ENCODE peak calls at places on chromosomes 16 and 17, in six cellular contexts. I is lower leg skin, H is RWPE1, B is GM23338, E is pancreas, X is gastrocnemius medialis. F is an unnamed sample.

GRCh38 chr17:81322271-81323082 is 27.4 kb upstream of the SLC38A10 start:
- DNase-seq in I (no peak), H (no peak), B (peak; percentile 69), E (no peak), X (no peak), F (no peak)

GRCh38 chr16:14181371-14182050 is 110.4 kb downstream of the MRTFB start:
- DNase-seq in I (no peak), H (peak; percentile 67), B (no peak), E (no peak), X (no peak), F (no peak)

GRCh38 chr17:31549121-31549524 is 157.6 kb downstream of the RAB11FIP4 start:
- DNase-seq in I (no peak), H (peak; percentile 20), B (no peak), E (no peak), X (no peak), F (no peak)

GRCh38 chr16:79316004-79316458 is 284.5 kb downstream of the MAF start:
- DNase-seq in I (no peak), H (no peak), B (no peak), E (no peak), X (no peak), F (no peak)

GRCh38 chr16:30651124-30652004 is 604 bp downstream of the PRR14 start:
- DNase-seq in I (peak; percentile 94), H (peak; percentile 40), B (peak; percentile 72), E (peak; percentile 87), X (peak; percentile 36), F (peak; percentile 61)

GRCh38 chr16:8677481-8677880 is 3.1 kb downstream of the ABAT start:
- DNase-seq in I (no peak), H (peak; percentile 70), B (no peak), E (no peak), X (no peak), F (no peak)

GRCh38 chr17:66948061-66948750 is 16.3 kb upstream of the CACNG4 start:
- DNase-seq in I (no peak), H (no peak), B (no peak), E (peak; percentile 31), X (no peak), F (no peak)

GRCh38 chr17:17237026-17237799 is at the start of gene FLCN:
- DNase-seq in I (peak; percentile 99), H (peak; percentile 94), B (peak; percentile 84), E (peak; percentile 90), X (peak; percentile 80), F (peak; percentile 81)

GRCh38 chr16:15404792-15405191 is 9.2 kb downstream of the MPV17L start:
- DNase-seq in I (peak; percentile 82), H (no peak), B (no peak), E (no peak), X (peak; percentile 92), F (no peak)

GRCh38 chr17:68456529-68457167 is 648 bp downstream of the WIPI1 start:
- DNase-seq in I (peak; percentile 95), H (peak; percentile 64), B (peak; percentile 93), E (peak; percentile 73), X (peak; percentile 89), F (peak; percentile 64)

GRCh38 chr16:30084096-30084815 is 7.5 kb downstream of the TBX6 start:
- DNase-seq in I (no peak), H (no peak), B (no peak), E (peak; percentile 28), X (no peak), F (no peak)

GRCh38 chr16:78396046-78396445 is 296.6 kb downstream of the WWOX start:
- DNase-seq in I (no peak), H (no peak), B (peak; percentile 60), E (no peak), X (no peak), F (no peak)

GRCh38 chr16:4372578-4373355 is 1.1 kb downstream of the VASN start:
- DNase-seq in I (no peak), H (peak; percentile 48), B (no peak), E (peak; percentile 53), X (no peak), F (no peak)

GRCh38 chr17:48470388-48471034 is 40.5 kb upstream of the SKAP1 start:
- DNase-seq in I (no peak), H (no peak), B (peak; percentile 55), E (no peak), X (no peak), F (no peak)

GRCh38 chr17:69869667-69870066 is 205.4 kb upstream of the KCNJ16 start:
- DNase-seq in I (no peak), H (no peak), B (no peak), E (no peak), X (no peak), F (no peak)

GRCh38 chr16:55056585-55057520 is 126.2 kb downstream of the IRX5 start:
- DNase-seq in I (peak; percentile 81), H (no peak), B (peak; percentile 95), E (no peak), X (no peak), F (peak; percentile 79)

GRCh38 chr16:3578610-3579551 is 1.7 kb upstream of the NLRC3 start:
- DNase-seq in I (no peak), H (peak; percentile 36), B (peak; percentile 39), E (no peak), X (no peak), F (no peak)

GRCh38 chr16:57988929-57989328 is 11.5 kb downstream of the ZNF319 start:
- DNase-seq in I (no peak), H (peak; percentile 36), B (no peak), E (peak; percentile 56), X (no peak), F (no peak)

GRCh38 chr17:31559647-31560501 is 168.4 kb downstream of the RAB11FIP4 start:
- DNase-seq in I (no peak), H (peak; percentile 47), B (peak; percentile 49), E (peak; percentile 67), X (no peak), F (peak; percentile 32)

GRCh38 chr16:81997738-81998137 is 13.5 kb downstream of the SDR42E1 start:
- DNase-seq in I (no peak), H (peak; percentile 64), B (no peak), E (no peak), X (no peak), F (no peak)

GRCh38 chr16:88886915-88887521 is 20.6 kb upstream of the PABPN1L start:
- DNase-seq in I (no peak), H (no peak), B (no peak), E (no peak), X (peak; percentile 60), F (peak; percentile 52)

GRCh38 chr16:11346700-11347319 is 1.6 kb downstream of the RMI2 start:
- DNase-seq in I (no peak), H (no peak), B (no peak), E (no peak), X (no peak), F (no peak)

GRCh38 chr16:47387026-47387734 is 73.7 kb downstream of the ITFG1 start:
- DNase-seq in I (no peak), H (no peak), B (no peak), E (no peak), X (no peak), F (no peak)

GRCh38 chr16:47386201-47386718 is 74.6 kb downstream of the ITFG1 start:
- DNase-seq in I (no peak), H (no peak), B (no peak), E (no peak), X (no peak), F (no peak)

GRCh38 chr16:47392114-47392513 is 68.7 kb downstream of the ITFG1 start:
- DNase-seq in I (no peak), H (no peak), B (no peak), E (no peak), X (no peak), F (no peak)

GRCh38 chr16:47388705-47389104 is 72.2 kb downstream of the ITFG1 start:
- DNase-seq in I (no peak), H (no peak), B (no peak), E (no peak), X (no peak), F (no peak)
- TF ChIP-seq CTCF in I (no peak), H (no peak), B (no peak), E (no peak), X (no peak), F (no peak)

DNA sequence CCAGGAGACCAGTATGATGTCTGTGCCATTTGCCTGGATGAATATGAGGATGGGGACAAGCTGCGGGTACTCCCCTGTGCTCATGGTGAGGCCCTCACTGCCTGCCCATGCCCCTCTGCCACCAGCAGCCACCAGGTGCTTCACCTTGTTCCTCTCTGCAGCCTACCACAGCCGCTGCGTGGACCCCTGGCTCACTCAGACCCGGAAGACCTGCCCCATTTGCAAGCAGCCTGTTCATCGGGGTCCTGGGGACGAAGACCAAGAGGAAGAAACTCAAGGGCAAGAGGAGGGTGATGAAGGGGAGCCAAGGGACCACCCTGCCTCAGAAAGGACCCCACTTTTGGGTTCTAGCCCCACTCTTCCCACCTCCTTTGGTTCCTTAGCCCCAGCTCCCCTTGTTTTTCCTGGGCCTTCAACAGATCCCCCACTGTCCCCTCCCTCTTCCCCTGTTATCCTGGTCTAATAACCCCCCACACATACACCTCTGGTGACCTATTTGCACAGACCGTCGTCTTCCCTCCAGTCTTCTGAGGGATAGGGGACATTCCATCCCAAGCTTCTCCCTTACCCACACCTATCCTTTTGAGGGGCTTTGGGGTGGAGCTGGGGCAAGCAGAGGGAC is 3.7 kb downstream of the PFN1 start:
- DNase-seq in I (no peak), H (no peak), B (peak; percentile 23), E (no peak), X (no peak), F (no peak)
- TF ChIP-seq CTCF in I (no peak), H (no peak), B (no peak), E (no peak), X (no peak), F (no peak)

GRCh38 chr17:33038740-33039139 is 47.1 kb downstream of the SPACA3 start:
- DNase-seq in I (no peak), H (peak; percentile 26), B (peak; percentile 80), E (peak; percentile 69), X (no peak), F (peak; percentile 81)
- TF ChIP-seq CTCF in I (no peak), H (peak; percentile 40), B (peak; percentile 92), E (no peak), X (peak; percentile 41), F (peak; percentile 89)

GRCh38 chr17:56639517-56639916 is 46.0 kb downstream of the NOG start:
- DNase-seq in I (peak; percentile 54), H (no peak), B (no peak), E (no peak), X (no peak), F (no peak)

GRCh38 chr17:56640116-56640515 is 46.6 kb downstream of the NOG start:
- DNase-seq in I (peak; percentile 8), H (no peak), B (no peak), E (no peak), X (no peak), F (no peak)

GRCh38 chr17:56638536-56639177 is 45.2 kb downstream of the NOG start:
- DNase-seq in I (peak; percentile 54), H (no peak), B (no peak), E (no peak), X (no peak), F (no peak)

GRCh38 chr17:56642424-56642823 is 48.9 kb downstream of the NOG start:
- DNase-seq in I (no peak), H (no peak), B (no peak), E (no peak), X (no peak), F (no peak)

GRCh38 chr17:56641894-56642293 is 48.4 kb downstream of the NOG start:
- DNase-seq in I (peak; percentile 20), H (no peak), B (no peak), E (no peak), X (no peak), F (no peak)
- TF ChIP-seq CTCF in I (no peak), H (no peak), B (no peak), E (no peak), X (no peak), F (no peak)

F was measured in nephron progenitor cell.